ENCODE peak calls at places on chromosome 1, in six cellular contexts. E is tibial artery, S is body of pancreas, Y is transverse colon, W is SJSA1, R is mammary epithelial cell. A is an unnamed sample.
A peak's percentile ranks its signal among the peaks of the same experiment; 100 is the strongest.

GRCh38 chr1:224058303-224058702 is 55.6 kb upstream of the FBXO28 start:
- DNase-seq in Y (no peak), W (no peak), E (no peak), R (peak; percentile 92), S (no peak), A (no peak)

GRCh38 chr1:227065311-227065710 is 125.2 kb downstream of the COQ8A start:
- DNase-seq in R (no peak), S (no peak), E (no peak), W (no peak), Y (no peak), A (no peak)

GRCh38 chr1:10530281-10530740 is 55.6 kb downstream of the PEX14 start:
- DNase-seq in W (peak; percentile 83), S (peak; percentile 67), R (peak; percentile 73), Y (peak; percentile 45), E (no peak), A (peak; percentile 83)

GRCh38 chr1:59673575-59674467 is 140.9 kb upstream of the HOOK1 start:
- DNase-seq in W (no peak), Y (peak; percentile 42), S (peak; percentile 77), R (peak; percentile 98), E (no peak), A (peak; percentile 88)

GRCh38 chr1:183472488-183473285 is at the start of gene SMG7:
- DNase-seq in R (peak; percentile 33), S (peak; percentile 33), W (peak; percentile 54), E (peak; percentile 35), Y (peak; percentile 59), A (peak; percentile 75)

GRCh38 chr1:171835891-171836290 is 5.4 kb upstream of the DNM3 start:
- DNase-seq in S (no peak), W (no peak), E (no peak), R (no peak), Y (no peak), A (no peak)

GRCh38 chr1:222653178-222653827 is 35.4 kb downstream of the MIA3 start:
- DNase-seq in R (no peak), Y (peak; percentile 13), S (no peak), E (no peak), W (no peak), A (no peak)

GRCh38 chr1:181485276-181486097 is 2.2 kb downstream of the CACNA1E start:
- DNase-seq in S (peak; percentile 18), R (no peak), E (no peak), Y (no peak), W (no peak), A (peak; percentile 50)

GRCh38 chr1:90964444-90965035 is 57.3 kb downstream of the ZNF644 start:
- DNase-seq in E (no peak), W (no peak), Y (no peak), S (no peak), R (peak; percentile 13), A (no peak)

GRCh38 chr1:85091647-85092295 is 43.5 kb upstream of the MCOLN3 start:
- DNase-seq in R (peak; percentile 73), E (no peak), W (no peak), S (no peak), Y (no peak), A (no peak)

GRCh38 chr1:226094451-226094850 is 31.9 kb downstream of the H3-3A start:
- DNase-seq in S (no peak), W (no peak), Y (no peak), E (no peak), R (no peak), A (no peak)

GRCh38 chr1:172561252-172561651 is 28.3 kb downstream of the SUCO start:
- DNase-seq in Y (no peak), S (no peak), E (no peak), W (no peak), R (no peak), A (no peak)

GRCh38 chr1:183850852-183851251 is 45.9 kb downstream of the RGL1 start:
- DNase-seq in S (no peak), Y (no peak), E (no peak), W (no peak), R (no peak), A (no peak)

GRCh38 chr1:85398391-85399064 is 66.4 kb downstream of the DDAH1 start:
- DNase-seq in W (no peak), S (no peak), Y (no peak), E (no peak), R (peak; percentile 51), A (no peak)

GRCh38 chr1:89980605-89981004 is 14.3 kb upstream of the ZNF326 start:
- DNase-seq in W (no peak), Y (no peak), S (no peak), E (no peak), R (peak; percentile 39), A (no peak)

GRCh38 chr1:15430787-15431570 is 7.3 kb upstream of the CTRC start:
- DNase-seq in W (peak; percentile 76), S (peak; percentile 83), E (peak; percentile 56), R (no peak), Y (peak; percentile 83), A (peak; percentile 77)

DNA sequence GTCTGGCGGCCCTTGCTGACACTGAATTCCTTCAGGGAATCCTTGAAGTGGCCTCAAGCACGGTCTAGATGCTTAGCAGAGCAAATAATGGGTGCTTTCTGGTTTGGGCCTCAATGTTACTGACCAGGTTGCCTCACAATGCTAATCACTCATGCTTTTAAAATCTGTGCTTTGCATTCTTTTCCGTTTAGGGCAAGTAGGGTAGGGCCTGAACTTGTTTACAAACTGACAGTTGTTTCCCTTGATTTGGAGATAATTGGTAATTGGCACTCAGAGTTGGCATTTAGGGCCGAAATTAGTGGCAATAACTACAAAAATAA is 1.4 kb downstream of the VPS13D start:
- DNase-seq in R (peak; percentile 41), W (no peak), E (no peak), Y (no peak), S (no peak), A (no peak)
- H3K27ac ChIP-seq in R (peak overlapping the region; percentile 63), W (no peak overlapping the region), E (peak overlapping the region; percentile 90), Y (peak overlapping the region; percentile 85), S (peak overlapping the region; percentile 84), A (peak overlapping the region; percentile 95)

DNA sequence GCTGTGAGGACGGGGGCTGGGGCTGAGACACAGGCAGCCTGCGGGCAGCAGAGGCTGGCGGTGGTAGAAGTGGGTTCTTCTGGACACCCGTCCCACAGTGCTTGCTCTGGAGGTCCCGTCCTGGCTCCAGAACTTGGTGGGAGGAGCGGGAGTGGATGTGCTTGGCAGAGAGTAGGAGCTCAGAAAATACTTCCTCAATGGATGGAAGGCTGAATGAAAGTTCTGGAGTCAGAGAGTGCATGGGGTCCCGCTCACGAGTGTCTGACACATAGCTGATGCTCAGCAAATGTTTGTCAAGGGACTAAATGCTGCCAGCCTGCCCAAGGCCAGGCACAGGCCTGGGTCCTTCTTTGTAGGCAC is 13.4 kb upstream of the NES start:
- DNase-seq in Y (no peak), R (no peak), S (no peak), E (no peak), W (no peak), A (no peak)
- H3K4me1 ChIP-seq in Y (peaks cover 6% of the 10 kb centered on the region), R (peaks cover 41% of the 10 kb centered on the region), S (peaks cover 30% of the 10 kb centered on the region), E (peaks cover 43% of the 10 kb centered on the region), W (peaks cover 26% of the 10 kb centered on the region), A (peaks cover 23% of the 10 kb centered on the region)

DNA sequence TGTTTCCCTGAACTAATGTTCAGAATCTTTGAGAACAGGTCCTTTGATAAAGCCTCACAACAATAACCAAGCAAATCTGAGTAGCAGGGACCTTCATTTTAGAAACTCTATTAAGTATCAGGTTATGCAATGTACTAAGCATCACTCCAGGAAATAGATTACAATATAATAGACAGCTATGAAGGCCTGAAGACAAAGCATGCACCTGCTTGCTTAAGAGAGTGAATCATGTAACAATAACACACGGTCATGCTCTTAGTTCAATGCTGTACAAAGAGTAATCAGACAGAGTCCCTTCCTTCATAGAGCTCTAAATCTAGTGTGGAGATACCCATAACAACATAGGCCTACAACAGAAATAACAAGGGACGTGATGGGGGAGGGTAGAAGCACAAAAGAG is 8.1 kb upstream of the CMPK1 start:
- DNase-seq in E (no peak), W (no peak), R (peak; percentile 90), Y (no peak), S (no peak), A (no peak)
- H3K27ac ChIP-seq in E (no peak overlapping the region), W (no peak overlapping the region), R (peak overlapping the region; percentile 71), Y (peak overlapping the region; percentile 81), S (peak overlapping the region; percentile 81), A (no peak overlapping the region)

GRCh38 chr1:33610391-33610790 is 137.9 kb downstream of the ZSCAN20 start:
- DNase-seq in E (no peak), Y (no peak), R (no peak), W (no peak), S (no peak), A (no peak)
- H3K4me1 ChIP-seq in E (no peaks in the 10 kb centered on the region), Y (no peaks in the 10 kb centered on the region), R (no peaks in the 10 kb centered on the region), W (no peaks in the 10 kb centered on the region), S (peaks cover 8% of the 10 kb centered on the region), A (no peaks in the 10 kb centered on the region)

GRCh38 chr1:154499446-154499845 is 2.6 kb upstream of the TDRD10 start:
- DNase-seq in E (no peak), S (no peak), W (no peak), R (peak; percentile 31), Y (no peak), A (no peak)

GRCh38 chr1:154495496-154496273 is 6.3 kb upstream of the TDRD10 start:
- DNase-seq in E (no peak), S (no peak), R (no peak), Y (no peak), W (no peak), A (no peak)

GRCh38 chr1:154500533-154500932 is 1.5 kb upstream of the TDRD10 start:
- DNase-seq in S (no peak), Y (no peak), E (no peak), R (no peak), W (no peak), A (no peak)

GRCh38 chr1:154496381-154496780 is 5.6 kb upstream of the TDRD10 start:
- DNase-seq in R (no peak), Y (no peak), S (no peak), W (no peak), E (no peak), A (no peak)

GRCh38 chr1:154497026-154497806 is 4.8 kb upstream of the TDRD10 start:
- DNase-seq in W (no peak), Y (no peak), E (peak; percentile 35), R (no peak), S (no peak), A (peak; percentile 56)
- H3K27ac ChIP-seq in W (no peak overlapping the region), Y (no peak overlapping the region), E (no peak overlapping the region), R (no peak overlapping the region), S (no peak overlapping the region), A (peak overlapping the region; percentile 64)

DNA sequence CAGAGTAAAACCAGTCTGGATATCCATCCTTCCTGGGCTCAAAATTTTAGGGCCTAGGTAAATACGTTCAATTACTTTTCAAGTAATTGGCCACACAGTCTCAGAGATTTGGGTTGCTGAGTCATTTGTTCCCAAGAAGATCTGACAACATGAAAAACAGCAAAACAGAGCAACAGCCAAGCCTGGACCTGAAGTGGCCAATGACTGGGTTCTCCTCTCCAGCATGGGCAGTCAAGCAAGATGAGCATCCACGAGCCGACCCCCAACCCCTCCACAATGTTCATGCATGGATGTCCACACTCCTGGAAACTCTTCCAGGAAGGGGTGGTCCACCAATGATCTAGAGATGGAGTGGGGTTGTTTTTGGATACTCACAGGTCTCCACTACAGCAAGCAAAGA is 72.8 kb downstream of the CD46 start:
- DNase-seq in E (peak; percentile 66), R (peak; percentile 54), S (no peak), W (no peak), Y (no peak), A (no peak)
- H3K4me1 ChIP-seq in E (peaks cover 71% of the 10 kb centered on the region), R (peaks cover 22% of the 10 kb centered on the region), S (peaks cover 72% of the 10 kb centered on the region), W (peaks cover 18% of the 10 kb centered on the region), Y (peaks cover 80% of the 10 kb centered on the region), A (peaks cover 84% of the 10 kb centered on the region)